ENCODE peak calls at places on chromosomes 11 and 22, in nine cellular contexts. E is neural crest cell, R is BE2C, V is neural progenitor cell, M is OCI-LY7, B is pancreas, W is uterus, L is AG04450, Y is K562. K is an unnamed sample.

GRCh38 chr22:36027960-36028645 is 521 bp downstream of the RBFOX2 start:
- DNase-seq in Y (peak), M (peak), W (no peak), E (peak), B (peak), R (no peak), L (no peak), V (peak), K (peak)

GRCh38 chr11:118634435-118635236 is 27.2 kb downstream of the PHLDB1 start:
- DNase-seq in R (peak), E (no peak), L (no peak), W (peak), M (no peak), Y (peak), V (peak), B (peak), K (peak)

GRCh38 chr11:45745065-45745811 is 59.7 kb upstream of the SLC35C1 start:
- DNase-seq in Y (no peak), R (no peak), W (peak), V (no peak), M (no peak), L (no peak), B (no peak), E (no peak), K (no peak)

GRCh38 chr11:7638710-7639642 is 34.3 kb downstream of the CYB5R2 start:
- DNase-seq in W (peak), E (no peak), B (no peak), V (no peak), R (no peak), Y (no peak), L (no peak), M (peak), K (no peak)

GRCh38 chr11:126484266-126484665 is 128.8 kb downstream of the ST3GAL4 start:
- DNase-seq in R (no peak), B (no peak), E (no peak), Y (no peak), V (no peak), W (no peak), L (peak), M (no peak), K (no peak)

GRCh38 chr11:124463990-124464389 is 18.5 kb upstream of the OR8B8 start:
- DNase-seq in V (no peak), W (no peak), M (no peak), E (no peak), Y (no peak), R (no peak), B (no peak), L (no peak), K (no peak)

GRCh38 chr11:29826878-29827277 is 190.0 kb downstream of the KCNA4 start:
- DNase-seq in L (no peak), E (no peak), R (no peak), Y (no peak), M (no peak), V (no peak), B (peak), W (no peak), K (no peak)

GRCh38 chr11:3000032-3000961 is 8.2 kb upstream of the NAP1L4 start:
- DNase-seq in B (peak), R (peak), V (peak), Y (no peak), W (no peak), M (no peak), L (peak), E (no peak), K (no peak)

GRCh38 chr11:70643642-70644041 is 245.3 kb downstream of the CTTN start:
- DNase-seq in M (peak), E (no peak), L (no peak), V (no peak), R (no peak), Y (no peak), W (no peak), B (peak), K (no peak)

GRCh38 chr22:40747361-40747760 is 68.1 kb downstream of the MCHR1 start:
- DNase-seq in M (no peak), W (no peak), Y (no peak), B (no peak), V (no peak), E (no peak), L (no peak), R (no peak), K (no peak)
- TF ChIP-seq CTCF in M (no peak), W (no peak), Y (no peak), B (no peak), V (no peak), E (no peak), L (no peak), R (no peak), K (no peak)

GRCh38 chr11:83827940-83828554 is 541.9 kb upstream of the CCDC90B start:
- DNase-seq in R (no peak), Y (peak), E (peak), M (peak), W (no peak), L (no peak), B (no peak), V (peak), K (no peak)
- TF ChIP-seq CTCF in R (peak), Y (peak), E (peak), M (peak), W (peak), L (peak), B (no peak), V (peak), K (peak)

GRCh38 chr11:132032555-132032954 is 662.1 kb downstream of the NTM start:
- DNase-seq in W (no peak), L (peak), R (no peak), V (no peak), E (no peak), Y (no peak), M (no peak), B (no peak), K (no peak)

GRCh38 chr11:132030896-132031295 is 660.5 kb downstream of the NTM start:
- DNase-seq in M (no peak), B (no peak), V (no peak), W (no peak), Y (no peak), E (no peak), R (no peak), L (no peak), K (no peak)

GRCh38 chr11:132026746-132027145 is 656.3 kb downstream of the NTM start:
- DNase-seq in V (no peak), L (no peak), B (no peak), E (no peak), M (no peak), Y (no peak), W (no peak), R (no peak), K (no peak)

GRCh38 chr11:132024587-132025295 is 654.3 kb downstream of the NTM start:
- DNase-seq in W (no peak), E (no peak), M (no peak), R (no peak), B (no peak), V (no peak), Y (no peak), L (peak), K (no peak)

GRCh38 chr11:132028380-132029240 is 658.2 kb downstream of the NTM start:
- DNase-seq in L (no peak), R (no peak), W (peak), V (peak), M (peak), B (no peak), E (peak), Y (peak), K (peak)
- TF ChIP-seq CTCF in L (peak), R (peak), W (peak), V (peak), M (peak), B (peak), E (peak), Y (peak), K (peak)

GRCh38 chr22:17596226-17596625 is 32.3 kb downstream of the ATP6V1E1 start:
- DNase-seq in B (no peak), L (no peak), E (no peak), M (no peak), Y (no peak), W (no peak), V (no peak), R (no peak), K (no peak)

GRCh38 chr22:17598318-17598717 is 30.2 kb downstream of the ATP6V1E1 start:
- DNase-seq in Y (no peak), M (no peak), R (no peak), W (no peak), E (no peak), V (no peak), B (no peak), L (no peak), K (no peak)

GRCh38 chr22:17606472-17606871 is 22.1 kb downstream of the ATP6V1E1 start:
- DNase-seq in B (no peak), E (no peak), L (peak), M (no peak), W (no peak), V (no peak), Y (no peak), R (peak), K (no peak)

GRCh38 chr22:17597217-17597616 is 31.3 kb downstream of the ATP6V1E1 start:
- DNase-seq in Y (no peak), L (no peak), W (no peak), E (no peak), V (no peak), M (no peak), B (no peak), R (no peak), K (no peak)

GRCh38 chr22:17601031-17601430 is 27.5 kb downstream of the ATP6V1E1 start:
- DNase-seq in Y (no peak), R (no peak), E (no peak), L (no peak), M (no peak), B (no peak), V (no peak), W (no peak), K (no peak)
- TF ChIP-seq CTCF in Y (no peak), R (no peak), E (no peak), L (no peak), M (no peak), B (no peak), V (no peak), W (no peak), K (no peak)

GRCh38 chr11:101429708-101430107 is 154.1 kb downstream of the TRPC6 start:
- DNase-seq in Y (no peak), M (no peak), R (no peak), V (no peak), B (no peak), E (no peak), W (no peak), L (no peak), K (no peak)

GRCh38 chr11:101434241-101434640 is 149.6 kb downstream of the TRPC6 start:
- DNase-seq in L (no peak), B (no peak), V (no peak), W (no peak), M (no peak), E (no peak), R (no peak), Y (no peak), K (no peak)

GRCh38 chr11:101430236-101430635 is 153.6 kb downstream of the TRPC6 start:
- DNase-seq in M (no peak), W (no peak), B (no peak), R (no peak), Y (no peak), L (no peak), V (no peak), E (no peak), K (no peak)

DNA sequence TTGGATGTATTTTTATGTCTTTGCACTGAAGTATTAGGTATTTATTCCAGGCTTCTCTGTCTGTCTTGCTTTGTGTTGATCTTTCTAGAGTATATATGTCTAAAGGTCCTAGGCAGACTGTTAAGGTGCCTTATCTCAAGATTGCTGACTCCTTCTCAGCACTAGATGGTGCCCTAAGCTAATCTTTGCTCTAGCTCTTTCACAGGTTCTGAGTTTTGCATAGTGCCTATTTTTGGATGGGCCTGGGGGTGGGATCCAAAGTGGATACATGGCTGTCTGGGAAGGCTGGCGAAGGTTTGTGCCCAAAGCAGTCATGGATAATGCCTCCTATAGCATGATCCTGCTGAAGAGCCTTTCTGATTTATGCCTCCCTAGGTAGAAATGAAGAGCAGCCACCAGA is 154.9 kb downstream of the TRPC6 start:
- DNase-seq in M (peak), E (no peak), V (peak), Y (no peak), L (no peak), W (no peak), R (no peak), B (no peak), K (no peak)
- TF ChIP-seq CTCF in M (peak), E (peak), V (peak), Y (no peak), L (peak), W (peak), R (no peak), B (no peak), K (no peak)